ENCODE peak calls at places on chromosome 7, in seven cellular contexts. X, O, I, D, G, L and M are unnamed samples.
A peak's percentile ranks its signal among the peaks of the same experiment; 100 is the strongest.

GRCh38 chr7:149238051-149238450 is 1.4 kb upstream of the ZNF212 start:
- DNase-seq in L (no peak), D (no peak), G (no peak), I (no peak), X (no peak), O (no peak), M (no peak)

GRCh38 chr7:43201912-43202311 is 89.5 kb downstream of the HECW1 start:
- DNase-seq in I (no peak), X (no peak), G (no peak), L (no peak), D (no peak), O (no peak), M (no peak)

GRCh38 chr7:31663072-31663471 is 23.9 kb upstream of the PPP1R17 start:
- DNase-seq in G (peak; percentile 54), X (no peak), L (no peak), O (peak; percentile 1), D (no peak), I (no peak), M (peak; percentile 30)

GRCh38 chr7:155865830-155866545 is 53.7 kb upstream of the SHH start:
- DNase-seq in O (no peak), L (no peak), D (no peak), X (no peak), G (no peak), I (no peak), M (no peak)

GRCh38 chr7:34317039-34317438 is 341.0 kb upstream of the NPSR1 start:
- DNase-seq in O (no peak), X (no peak), G (no peak), D (no peak), I (no peak), L (no peak), M (no peak)

GRCh38 chr7:103879411-103879810 is 110.0 kb downstream of the RELN start:
- DNase-seq in I (no peak), O (no peak), D (peak; percentile 14), L (no peak), G (no peak), X (no peak), M (no peak)

GRCh38 chr7:121306565-121306964 is 22.2 kb upstream of the WNT16 start:
- DNase-seq in L (no peak), D (no peak), X (no peak), O (no peak), G (no peak), I (no peak), M (no peak)

GRCh38 chr7:131226116-131226562 is 101.5 kb upstream of the MKLN1 start:
- DNase-seq in L (no peak), G (no peak), O (peak; percentile 44), I (no peak), X (no peak), D (no peak), M (no peak)

GRCh38 chr7:33108931-33109757 is at the start of gene RP9:
- DNase-seq in G (no peak), D (peak; percentile 99), L (peak; percentile 87), O (peak; percentile 71), X (peak; percentile 57), I (no peak), M (peak; percentile 80)

GRCh38 chr7:79615466-79615865 is 162.0 kb upstream of the MAGI2 start:
- DNase-seq in L (no peak), O (no peak), X (no peak), D (no peak), I (no peak), G (no peak), M (no peak)

GRCh38 chr7:123241809-123242208 is 42.0 kb upstream of the SLC13A1 start:
- DNase-seq in I (no peak), G (no peak), O (no peak), L (no peak), D (peak; percentile 38), X (no peak), M (no peak)

GRCh38 chr7:101604331-101604933 is 24.7 kb downstream of the MYL10 start:
- DNase-seq in G (no peak), D (no peak), I (no peak), L (no peak), X (no peak), O (no peak), M (no peak)

GRCh38 chr7:142598297-142598696 is 151.0 kb upstream of the PRSS1 start:
- DNase-seq in D (no peak), O (no peak), X (no peak), G (no peak), L (no peak), I (no peak), M (no peak)

GRCh38 chr7:127350586-127350985 is 41.9 kb downstream of the ZNF800 start:
- DNase-seq in X (no peak), L (no peak), G (no peak), O (no peak), D (no peak), I (no peak), M (no peak)

GRCh38 chr7:107995184-107996071 is 7.5 kb downstream of the LAMB1 start:
- DNase-seq in D (peak; percentile 50), L (peak; percentile 46), G (no peak), I (no peak), X (no peak), O (peak; percentile 82), M (no peak)

GRCh38 chr7:100483101-100483727 is 513 bp upstream of the NYAP1 start:
- DNase-seq in I (no peak), D (peak; percentile 99), X (no peak), O (peak; percentile 41), G (no peak), L (peak; percentile 85), M (peak; percentile 53)

GRCh38 chr7:18895456-18895855 is 222.0 kb downstream of the TWIST1 start:
- DNase-seq in O (no peak), I (no peak), X (peak; percentile 53), L (no peak), D (no peak), G (no peak), M (no peak)

GRCh38 chr7:136931169-136931867 is 62.9 kb downstream of the CHRM2 start:
- DNase-seq in L (no peak), D (no peak), G (no peak), X (no peak), I (no peak), O (no peak), M (no peak)

GRCh38 chr7:135147899-135148721 is at the start of gene TMEM140:
- DNase-seq in O (peak; percentile 94), I (peak; percentile 90), L (no peak), D (no peak), X (no peak), G (no peak), M (no peak)

GRCh38 chr7:142158741-142159496 is 47.4 kb downstream of the MGAM2 start:
- DNase-seq in I (no peak), O (no peak), G (no peak), X (no peak), L (no peak), D (no peak), M (no peak)

GRCh38 chr7:26843696-26844095 is 20.7 kb downstream of the SKAP2 start:
- DNase-seq in O (no peak), G (no peak), D (no peak), L (no peak), I (no peak), X (peak; percentile 15), M (peak; percentile 55)

GRCh38 chr7:96120856-96121255 is 201.0 kb downstream of the SLC25A13 start:
- DNase-seq in L (no peak), X (no peak), I (no peak), D (peak; percentile 26), G (no peak), O (no peak), M (no peak)
- TF ChIP-seq JUND in L (no peak), X (no peak), I (no peak), D (no peak), G (no peak), O (no peak), M (no peak)

GRCh38 chr7:116565981-116566380 is 41.1 kb downstream of the CAV1 start:
- DNase-seq in D (no peak), X (no peak), G (no peak), O (no peak), L (no peak), I (no peak), M (no peak)

GRCh38 chr7:116562529-116563121 is 37.8 kb downstream of the CAV1 start:
- DNase-seq in L (no peak), X (no peak), O (no peak), G (no peak), D (no peak), I (no peak), M (no peak)

GRCh38 chr7:116557901-116558300 is 33.1 kb downstream of the CAV1 start:
- DNase-seq in L (no peak), I (no peak), X (no peak), G (no peak), D (no peak), O (no peak), M (no peak)

GRCh38 chr7:116560021-116560970 is 35.5 kb downstream of the CAV1 start:
- DNase-seq in D (no peak), L (no peak), X (no peak), O (no peak), G (no peak), I (no peak), M (no peak)

DNA sequence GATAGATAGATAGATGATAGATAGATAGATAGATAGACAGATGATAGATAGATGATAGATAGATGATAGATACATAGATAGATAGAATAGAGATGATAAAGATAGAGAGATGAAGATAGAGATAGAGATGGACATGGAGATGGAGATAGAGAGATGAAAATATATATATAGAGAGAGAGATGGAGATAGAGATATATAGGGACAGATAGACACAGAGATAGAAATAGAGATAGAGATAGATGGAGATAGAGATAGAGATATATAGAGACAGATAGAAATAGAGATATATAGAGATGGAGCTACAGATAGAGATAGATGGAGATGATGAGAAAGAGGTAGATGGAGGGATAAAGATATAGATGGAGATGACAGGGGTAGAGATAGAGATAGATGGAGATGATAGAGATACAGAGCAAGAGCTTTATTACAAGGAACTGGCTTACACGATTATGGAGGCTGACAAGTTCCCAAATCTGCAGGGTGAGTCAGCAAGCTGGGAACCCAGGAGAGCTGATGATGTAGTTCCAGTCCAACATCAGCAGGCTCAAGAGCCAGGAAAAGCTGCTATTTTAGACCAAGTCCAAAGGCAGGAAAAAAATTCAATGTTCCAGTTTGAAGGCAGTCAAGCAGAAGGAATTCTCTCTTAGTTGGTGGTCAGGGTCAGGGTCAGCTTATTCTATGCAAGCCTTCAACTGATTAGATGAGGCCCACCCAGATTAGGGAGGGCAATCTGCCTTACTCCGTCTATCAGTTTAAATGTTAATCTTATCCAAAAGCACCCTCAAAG is 37.1 kb downstream of the CAV1 start:
- DNase-seq in L (no peak), D (no peak), I (no peak), X (no peak), O (no peak), G (no peak), M (no peak)
- TF ChIP-seq JUND in L (no peak), D (no peak), I (no peak), X (no peak), O (no peak), G (no peak), M (no peak)

DNA sequence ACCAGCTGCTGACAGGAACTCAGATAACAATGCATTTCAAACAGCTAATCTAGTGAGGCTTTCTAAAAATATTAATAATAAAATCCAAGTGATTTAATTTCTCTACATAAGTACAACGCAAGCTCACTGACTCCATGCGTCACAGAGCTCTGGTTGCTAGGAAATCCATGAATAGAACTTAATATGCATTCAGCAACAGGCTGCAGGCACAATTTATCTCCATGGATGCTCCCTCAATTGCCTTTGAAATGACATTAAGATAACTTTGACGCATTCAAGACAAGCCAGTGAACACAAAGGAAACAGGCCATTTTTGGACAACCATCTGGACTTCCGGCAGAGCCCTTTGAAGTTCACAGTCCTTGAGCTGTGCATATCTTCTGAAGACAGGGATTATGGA is 118.6 kb upstream of the COL1A2 start:
- DNase-seq in I (no peak), X (no peak), O (no peak), G (no peak), D (peak; percentile 56), L (no peak), M (no peak)
- TF ChIP-seq JUND in I (no peak), X (no peak), O (no peak), G (no peak), D (no peak), L (no peak), M (no peak)

GRCh38 chr7:117077658-117078057 is 124.4 kb downstream of the ST7 start:
- DNase-seq in X (no peak), I (no peak), L (no peak), D (no peak), O (peak; percentile 27), G (no peak), M (no peak)
- TF ChIP-seq JUND in X (no peak), I (no peak), L (no peak), D (no peak), O (no peak), G (no peak), M (no peak)